ENCODE peak calls at places on chromosomes 7 and 10, in seven cellular contexts. One of them, this sample, is unnamed.

GRCh38 chr10:88389456-88389855 is 193.7 kb downstream of the RNLS start:
- DNase-seq in tibial nerve: peak; percentile 73
- DNase-seq in thyroid gland: peak; percentile 26
- DNase-seq in suprapubic skin: no peak
- DNase-seq in stomach: no peak
- DNase-seq in body of pancreas: peak; percentile 49
- DNase-seq in ovary: no peak
- DNase-seq in this sample: no peak

GRCh38 chr7:122790558-122790957 is 87.8 kb upstream of the RNF148 start:
- DNase-seq in tibial nerve: no peak
- DNase-seq in thyroid gland: no peak
- DNase-seq in suprapubic skin: no peak
- DNase-seq in stomach: no peak
- DNase-seq in body of pancreas: no peak
- DNase-seq in ovary: no peak
- DNase-seq in this sample: no peak

GRCh38 chr10:98332623-98333269 is 64.8 kb upstream of the LOXL4 start:
- DNase-seq in tibial nerve: no peak
- DNase-seq in thyroid gland: no peak
- DNase-seq in suprapubic skin: no peak
- DNase-seq in stomach: no peak
- DNase-seq in body of pancreas: no peak
- DNase-seq in ovary: no peak
- DNase-seq in this sample: no peak

GRCh38 chr7:131364767-131365344 is 37.2 kb downstream of the MKLN1 start:
- DNase-seq in tibial nerve: no peak
- DNase-seq in thyroid gland: no peak
- DNase-seq in suprapubic skin: no peak
- DNase-seq in stomach: no peak
- DNase-seq in body of pancreas: no peak
- DNase-seq in ovary: no peak
- DNase-seq in this sample: no peak

GRCh38 chr7:81470084-81470723 is 299.6 kb downstream of the HGF start:
- DNase-seq in tibial nerve: peak; percentile 38
- DNase-seq in thyroid gland: peak; percentile 63
- DNase-seq in suprapubic skin: no peak
- DNase-seq in stomach: peak; percentile 74
- DNase-seq in body of pancreas: peak; percentile 77
- DNase-seq in ovary: peak; percentile 59
- DNase-seq in this sample: peak; percentile 88

GRCh38 chr10:126892150-126892872 is 12.9 kb upstream of the DOCK1 start:
- DNase-seq in tibial nerve: no peak
- DNase-seq in thyroid gland: no peak
- DNase-seq in suprapubic skin: no peak
- DNase-seq in stomach: no peak
- DNase-seq in body of pancreas: no peak
- DNase-seq in ovary: no peak
- DNase-seq in this sample: peak; percentile 32

GRCh38 chr10:86970152-86970886 is 2.0 kb downstream of the ADIRF start:
- DNase-seq in tibial nerve: peak; percentile 89
- DNase-seq in thyroid gland: peak; percentile 56
- DNase-seq in suprapubic skin: peak; percentile 91
- DNase-seq in stomach: peak; percentile 54
- DNase-seq in body of pancreas: peak; percentile 65
- DNase-seq in ovary: peak; percentile 87
- DNase-seq in this sample: peak; percentile 89

GRCh38 chr7:44325811-44326241 is 432 bp upstream of the CAMK2B start:
- DNase-seq in tibial nerve: no peak
- DNase-seq in thyroid gland: peak; percentile 46
- DNase-seq in suprapubic skin: no peak
- DNase-seq in stomach: no peak
- DNase-seq in body of pancreas: no peak
- DNase-seq in ovary: no peak
- DNase-seq in this sample: no peak

GRCh38 chr10:7449063-7449695 is 38.3 kb upstream of the SFMBT2 start:
- DNase-seq in tibial nerve: no peak
- DNase-seq in thyroid gland: no peak
- DNase-seq in suprapubic skin: no peak
- DNase-seq in stomach: no peak
- DNase-seq in body of pancreas: no peak
- DNase-seq in ovary: no peak
- DNase-seq in this sample: no peak

GRCh38 chr10:47454294-47455058 is 29.4 kb downstream of the ANXA8 start:
- DNase-seq in tibial nerve: no peak
- DNase-seq in thyroid gland: no peak
- DNase-seq in suprapubic skin: peak; percentile 54
- DNase-seq in stomach: no peak
- DNase-seq in body of pancreas: no peak
- DNase-seq in ovary: no peak
- DNase-seq in this sample: no peak

GRCh38 chr7:92025260-92025659 is 84.6 kb downstream of the AKAP9 start:
- DNase-seq in tibial nerve: no peak
- DNase-seq in thyroid gland: no peak
- DNase-seq in suprapubic skin: no peak
- DNase-seq in stomach: no peak
- DNase-seq in body of pancreas: no peak
- DNase-seq in ovary: no peak
- DNase-seq in this sample: no peak

GRCh38 chr7:79458796-79459195 is 5.3 kb upstream of the MAGI2 start:
- DNase-seq in tibial nerve: no peak
- DNase-seq in thyroid gland: no peak
- DNase-seq in suprapubic skin: no peak
- DNase-seq in stomach: no peak
- DNase-seq in body of pancreas: no peak
- DNase-seq in ovary: no peak
- DNase-seq in this sample: no peak

GRCh38 chr7:128740996-128741395 is 1.8 kb downstream of the CALU start:
- DNase-seq in tibial nerve: no peak
- DNase-seq in thyroid gland: no peak
- DNase-seq in suprapubic skin: no peak
- DNase-seq in stomach: no peak
- DNase-seq in body of pancreas: no peak
- DNase-seq in ovary: no peak
- DNase-seq in this sample: no peak

GRCh38 chr7:4461511-4461910 is 220.6 kb upstream of the FOXK1 start:
- DNase-seq in tibial nerve: no peak
- DNase-seq in thyroid gland: no peak
- DNase-seq in suprapubic skin: no peak
- DNase-seq in stomach: no peak
- DNase-seq in body of pancreas: no peak
- DNase-seq in ovary: no peak
- DNase-seq in this sample: no peak

GRCh38 chr7:16986775-16987174 is 105.0 kb upstream of the AGR3 start:
- DNase-seq in tibial nerve: no peak
- DNase-seq in thyroid gland: no peak
- DNase-seq in suprapubic skin: no peak
- DNase-seq in stomach: no peak
- DNase-seq in body of pancreas: no peak
- DNase-seq in ovary: no peak
- DNase-seq in this sample: no peak

GRCh38 chr10:2244476-2244875 is 507.2 kb upstream of the ADARB2 start:
- DNase-seq in tibial nerve: no peak
- DNase-seq in thyroid gland: no peak
- DNase-seq in suprapubic skin: no peak
- DNase-seq in stomach: no peak
- DNase-seq in body of pancreas: no peak
- DNase-seq in ovary: no peak
- DNase-seq in this sample: no peak

GRCh38 chr7:104572554-104572953 is 244.2 kb downstream of the LHFPL3 start:
- DNase-seq in tibial nerve: no peak
- DNase-seq in thyroid gland: no peak
- DNase-seq in suprapubic skin: no peak
- DNase-seq in stomach: no peak
- DNase-seq in body of pancreas: no peak
- DNase-seq in ovary: no peak
- DNase-seq in this sample: no peak

GRCh38 chr7:105585850-105586500 is 4.7 kb upstream of the EFCAB10 start:
- DNase-seq in tibial nerve: no peak
- DNase-seq in thyroid gland: no peak
- DNase-seq in suprapubic skin: no peak
- DNase-seq in stomach: no peak
- DNase-seq in body of pancreas: no peak
- DNase-seq in ovary: no peak
- DNase-seq in this sample: peak; percentile 18

GRCh38 chr10:48526371-48526821 is 78.5 kb downstream of the ARHGAP22 start:
- DNase-seq in tibial nerve: no peak
- DNase-seq in thyroid gland: no peak
- DNase-seq in suprapubic skin: peak; percentile 23
- DNase-seq in stomach: peak; percentile 8
- DNase-seq in body of pancreas: no peak
- DNase-seq in ovary: no peak
- DNase-seq in this sample: no peak

GRCh38 chr7:148916186-148916585 is 32.1 kb upstream of the EZH2 start:
- DNase-seq in tibial nerve: no peak
- DNase-seq in thyroid gland: no peak
- DNase-seq in suprapubic skin: no peak
- DNase-seq in stomach: no peak
- DNase-seq in body of pancreas: no peak
- DNase-seq in ovary: no peak
- DNase-seq in this sample: no peak

GRCh38 chr10:78981257-78981969 is 87.4 kb upstream of the ZMIZ1 start:
- DNase-seq in tibial nerve: no peak
- DNase-seq in thyroid gland: no peak
- DNase-seq in suprapubic skin: no peak
- DNase-seq in stomach: no peak
- DNase-seq in body of pancreas: no peak
- DNase-seq in ovary: no peak
- DNase-seq in this sample: no peak

GRCh38 chr7:116984917-116985316 is 31.6 kb downstream of the ST7 start:
- DNase-seq in tibial nerve: no peak
- DNase-seq in thyroid gland: no peak
- DNase-seq in suprapubic skin: no peak
- DNase-seq in stomach: no peak
- DNase-seq in body of pancreas: no peak
- DNase-seq in ovary: no peak
- DNase-seq in this sample: no peak

GRCh38 chr7:70704921-70705346 is 427.0 kb upstream of the GALNT17 start:
- DNase-seq in tibial nerve: no peak
- DNase-seq in thyroid gland: no peak
- DNase-seq in suprapubic skin: no peak
- DNase-seq in stomach: no peak
- DNase-seq in body of pancreas: no peak
- DNase-seq in ovary: no peak
- DNase-seq in this sample: no peak

GRCh38 chr10:34813626-34814227 is 1.4 kb downstream of the PARD3 start:
- DNase-seq in tibial nerve: no peak
- DNase-seq in thyroid gland: peak; percentile 49
- DNase-seq in suprapubic skin: peak; percentile 80
- DNase-seq in stomach: no peak
- DNase-seq in body of pancreas: peak; percentile 49
- DNase-seq in ovary: no peak
- DNase-seq in this sample: no peak

GRCh38 chr7:110943686-110944350 is 147.1 kb upstream of the LRRN3 start:
- DNase-seq in tibial nerve: no peak
- DNase-seq in thyroid gland: no peak
- DNase-seq in suprapubic skin: no peak
- DNase-seq in stomach: no peak
- DNase-seq in body of pancreas: no peak
- DNase-seq in ovary: no peak
- DNase-seq in this sample: no peak

GRCh38 chr10:97321807-97322195 is 2.7 kb downstream of the FRAT1 start:
- DNase-seq in tibial nerve: no peak
- DNase-seq in thyroid gland: no peak
- DNase-seq in suprapubic skin: no peak
- DNase-seq in stomach: no peak
- DNase-seq in body of pancreas: no peak
- DNase-seq in ovary: no peak
- DNase-seq in this sample: no peak
- H3K4me3 ChIP-seq in tibial nerve: no peak overlapping the region
- H3K4me3 ChIP-seq in thyroid gland: no peak overlapping the region
- H3K4me3 ChIP-seq in suprapubic skin: no peak overlapping the region
- H3K4me3 ChIP-seq in stomach: peak overlapping the region; percentile 3
- H3K4me3 ChIP-seq in body of pancreas: no peak overlapping the region
- H3K4me3 ChIP-seq in ovary: no peak overlapping the region
- H3K4me3 ChIP-seq in this sample: no peak overlapping the region

GRCh38 chr10:110358869-110359629 is 54.3 kb upstream of the SMNDC1 start:
- DNase-seq in tibial nerve: no peak
- DNase-seq in thyroid gland: peak; percentile 91
- DNase-seq in suprapubic skin: no peak
- DNase-seq in stomach: peak; percentile 80
- DNase-seq in body of pancreas: peak; percentile 27
- DNase-seq in ovary: no peak
- DNase-seq in this sample: no peak
- TF ChIP-seq CTCF in tibial nerve: no peak
- TF ChIP-seq CTCF in thyroid gland: peak; percentile 26
- TF ChIP-seq CTCF in suprapubic skin: no peak
- TF ChIP-seq CTCF in stomach: no peak
- TF ChIP-seq CTCF in body of pancreas: no peak
- TF ChIP-seq CTCF in ovary: no peak
- TF ChIP-seq CTCF in this sample: no peak

DNA sequence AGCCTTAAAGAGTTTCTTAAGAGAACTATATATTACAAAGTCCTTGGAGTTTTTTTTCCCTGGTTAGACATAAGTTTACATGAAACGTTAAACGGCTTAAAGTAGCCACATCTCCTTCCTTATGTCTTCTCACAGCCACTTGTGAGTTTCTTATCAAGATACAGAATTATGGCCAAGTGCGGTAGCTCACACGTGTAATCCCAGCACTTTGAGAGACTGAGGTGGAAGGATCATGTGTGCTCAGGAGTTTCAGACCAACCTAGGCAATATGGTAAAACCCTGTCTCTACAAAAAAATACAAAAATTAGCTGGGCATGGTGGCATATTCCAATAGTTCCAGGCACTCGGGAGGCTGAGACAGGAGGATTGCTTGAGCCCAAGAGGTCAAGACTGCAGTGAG is 54.3 kb downstream of the IKZF1 start:
- DNase-seq in tibial nerve: no peak
- DNase-seq in thyroid gland: no peak
- DNase-seq in suprapubic skin: no peak
- DNase-seq in stomach: no peak
- DNase-seq in body of pancreas: no peak
- DNase-seq in ovary: no peak
- DNase-seq in this sample: no peak
- TF ChIP-seq POLR2A in tibial nerve: no peak
- TF ChIP-seq POLR2A in thyroid gland: no peak
- TF ChIP-seq POLR2A in suprapubic skin: no peak
- TF ChIP-seq POLR2A in stomach: no peak
- TF ChIP-seq POLR2A in body of pancreas: no peak
- TF ChIP-seq POLR2A in ovary: no peak
- TF ChIP-seq POLR2A in this sample: no peak

GRCh38 chr10:72819053-72819452 is 74.5 kb upstream of the OIT3 start:
- DNase-seq in tibial nerve: no peak
- DNase-seq in thyroid gland: no peak
- DNase-seq in suprapubic skin: no peak
- DNase-seq in stomach: no peak
- DNase-seq in body of pancreas: no peak
- DNase-seq in ovary: no peak
- DNase-seq in this sample: no peak

GRCh38 chr10:72825163-72825562 is 68.4 kb upstream of the OIT3 start:
- DNase-seq in tibial nerve: no peak
- DNase-seq in thyroid gland: no peak
- DNase-seq in suprapubic skin: no peak
- DNase-seq in stomach: no peak
- DNase-seq in body of pancreas: no peak
- DNase-seq in ovary: no peak
- DNase-seq in this sample: no peak

GRCh38 chr10:72821606-72822005 is 71.9 kb upstream of the OIT3 start:
- DNase-seq in tibial nerve: no peak
- DNase-seq in thyroid gland: no peak
- DNase-seq in suprapubic skin: no peak
- DNase-seq in stomach: no peak
- DNase-seq in body of pancreas: no peak
- DNase-seq in ovary: no peak
- DNase-seq in this sample: no peak

GRCh38 chr10:72826346-72826745 is 67.2 kb upstream of the OIT3 start:
- DNase-seq in tibial nerve: no peak
- DNase-seq in thyroid gland: no peak
- DNase-seq in suprapubic skin: no peak
- DNase-seq in stomach: no peak
- DNase-seq in body of pancreas: no peak
- DNase-seq in ovary: no peak
- DNase-seq in this sample: no peak

GRCh38 chr10:72822342-72822986 is 71.1 kb upstream of the OIT3 start:
- DNase-seq in tibial nerve: no peak
- DNase-seq in thyroid gland: no peak
- DNase-seq in suprapubic skin: no peak
- DNase-seq in stomach: no peak
- DNase-seq in body of pancreas: no peak
- DNase-seq in ovary: no peak
- DNase-seq in this sample: no peak
- H3K4me3 ChIP-seq in tibial nerve: no peak overlapping the region
- H3K4me3 ChIP-seq in thyroid gland: no peak overlapping the region
- H3K4me3 ChIP-seq in suprapubic skin: no peak overlapping the region
- H3K4me3 ChIP-seq in stomach: no peak overlapping the region
- H3K4me3 ChIP-seq in body of pancreas: no peak overlapping the region
- H3K4me3 ChIP-seq in ovary: no peak overlapping the region
- H3K4me3 ChIP-seq in this sample: no peak overlapping the region

This sample was measured in lower leg skin.